ENCODE peak calls at places on chromosomes 3 and 15, in four cellular contexts. D, X, W and C are unnamed samples. For H4K20me1, the result is how much of the 10 kb centered on the place peaks cover.

GRCh38 chr3:142445816-142446254 is 2.0 kb downstream of the XRN1 start:
- DNase-seq in D (peak), W (peak), X (no peak), C (peak)

GRCh38 chr3:173993299-173993698 is 595.8 kb downstream of the NLGN1 start:
- DNase-seq in W (peak), X (no peak), D (peak), C (peak)

GRCh38 chr3:168071535-168071934 is 24.2 kb downstream of the GOLIM4 start:
- DNase-seq in X (peak), D (peak), W (peak), C (peak)

GRCh38 chr3:178588593-178588992 is 52.4 kb downstream of the KCNMB2 start:
- DNase-seq in D (no peak), W (no peak), X (no peak), C (no peak)

GRCh38 chr3:150790621-150791020 is 27.7 kb upstream of the SIAH2 start:
- DNase-seq in W (no peak), X (no peak), D (no peak), C (no peak)

GRCh38 chr3:180277036-180277435 is 240.3 kb upstream of the PEX5L start:
- DNase-seq in D (peak), W (peak), X (peak), C (no peak)

GRCh38 chr3:132253262-132253878 is 63.8 kb upstream of the ACP3 start:
- DNase-seq in D (peak), X (peak), W (peak), C (peak)

GRCh38 chr3:80232760-80233159 is 465.0 kb upstream of the ROBO1 start:
- DNase-seq in X (peak), W (peak), D (peak), C (peak)

GRCh38 chr3:172808969-172809546 is 58.5 kb downstream of the ECT2 start:
- DNase-seq in W (peak), D (peak), X (peak), C (peak)

GRCh38 chr15:48865387-48866079 is 12.4 kb upstream of the EID1 start:
- DNase-seq in W (peak), X (no peak), D (peak), C (no peak)

GRCh38 chr15:69976366-69976994 is 121.2 kb downstream of the TLE3 start:
- DNase-seq in D (peak), W (peak), X (no peak), C (peak)

GRCh38 chr3:182139627-182140357 is 428.1 kb downstream of the SOX2 start:
- DNase-seq in X (no peak), D (no peak), W (no peak), C (no peak)

GRCh38 chr3:129441215-129441614 is 1.2 kb downstream of the IFT122 start:
- DNase-seq in D (no peak), X (no peak), W (no peak), C (peak)

GRCh38 chr3:127489357-127489756 is 101.2 kb downstream of the TPRA1 start:
- DNase-seq in W (no peak), D (no peak), X (no peak), C (no peak)

GRCh38 chr3:52221563-52222318 is 3.7 kb downstream of the TLR9 start:
- DNase-seq in D (no peak), X (no peak), W (no peak), C (no peak)

GRCh38 chr15:75062706-75063105 is 39.3 kb downstream of the PPCDC start:
- DNase-seq in W (no peak), X (no peak), D (no peak), C (no peak)

GRCh38 chr3:49906004-49906860 is 2.6 kb upstream of the MST1R start:
- DNase-seq in X (peak), D (peak), W (peak), C (peak)

GRCh38 chr3:194973366-194974000 is 287.8 kb downstream of the FAM43A start:
- DNase-seq in W (no peak), D (no peak), X (no peak), C (no peak)

GRCh38 chr15:65300924-65301441 is 3.5 kb upstream of the RNU5B-1 start:
- DNase-seq in X (no peak), D (no peak), W (no peak), C (no peak)

GRCh38 chr15:48337626-48338025 is 6.4 kb downstream of the DUT start:
- DNase-seq in X (no peak), D (no peak), W (no peak), C (no peak)

GRCh38 chr3:189848636-189849035 is 217.4 kb downstream of the TP63 start:
- DNase-seq in X (peak), D (no peak), W (peak), C (no peak)

GRCh38 chr3:14772533-14773138 is 46.1 kb upstream of the FGD5 start:
- DNase-seq in X (no peak), W (no peak), D (no peak), C (no peak)

GRCh38 chr3:40191850-40192448 is 117.6 kb upstream of the EIF1B start:
- DNase-seq in X (peak), D (peak), W (peak), C (peak)

GRCh38 chr3:162354343-162354742 is 857.7 kb downstream of the OTOL1 start:
- DNase-seq in X (no peak), D (peak), W (peak), C (no peak)

GRCh38 chr3:32844322-32844654 is 26.5 kb downstream of the TRIM71 start:
- DNase-seq in D (no peak), W (no peak), X (no peak), C (no peak)

GRCh38 chr15:53296603-53297002 is 462.9 kb downstream of the WDR72 start:
- DNase-seq in D (no peak), X (no peak), W (no peak), C (no peak)

GRCh38 chr15:77654975-77655374 is 22.3 kb upstream of the LINGO1 start:
- DNase-seq in W (no peak), X (no peak), D (no peak), C (no peak)

GRCh38 chr3:186496016-186496415 is 48.2 kb downstream of the CRYGS start:
- DNase-seq in W (no peak), X (no peak), D (no peak), C (no peak)

GRCh38 chr15:60299452-60300047 is 98.2 kb downstream of the ANXA2 start:
- DNase-seq in W (peak), X (no peak), D (no peak), C (peak)

GRCh38 chr3:167783781-167784180 is 48.3 kb downstream of the SERPINI1 start:
- DNase-seq in D (no peak), W (peak), X (no peak), C (no peak)

GRCh38 chr15:85563328-85563727 is 182.9 kb downstream of the AKAP13 start:
- DNase-seq in D (peak), X (no peak), W (peak), C (no peak)

GRCh38 chr3:63387568-63387967 is 109.5 kb downstream of the SYNPR start:
- DNase-seq in W (peak), X (no peak), D (no peak), C (peak)

GRCh38 chr15:37773111-37773860 is 161.2 kb upstream of the TMCO5A start:
- DNase-seq in D (peak), X (no peak), W (peak), C (peak)

GRCh38 chr3:135503429-135504083 is 462.0 kb upstream of the PPP2R3A start:
- DNase-seq in X (no peak), D (peak), W (peak), C (peak)

GRCh38 chr3:17799312-17799711 is 56.9 kb upstream of the TBC1D5 start:
- DNase-seq in D (no peak), X (no peak), W (no peak), C (no peak)

GRCh38 chr3:172513488-172513887 is 9.7 kb downstream of the TNFSF10 start:
- DNase-seq in D (peak), X (no peak), W (peak), C (no peak)

DNA sequence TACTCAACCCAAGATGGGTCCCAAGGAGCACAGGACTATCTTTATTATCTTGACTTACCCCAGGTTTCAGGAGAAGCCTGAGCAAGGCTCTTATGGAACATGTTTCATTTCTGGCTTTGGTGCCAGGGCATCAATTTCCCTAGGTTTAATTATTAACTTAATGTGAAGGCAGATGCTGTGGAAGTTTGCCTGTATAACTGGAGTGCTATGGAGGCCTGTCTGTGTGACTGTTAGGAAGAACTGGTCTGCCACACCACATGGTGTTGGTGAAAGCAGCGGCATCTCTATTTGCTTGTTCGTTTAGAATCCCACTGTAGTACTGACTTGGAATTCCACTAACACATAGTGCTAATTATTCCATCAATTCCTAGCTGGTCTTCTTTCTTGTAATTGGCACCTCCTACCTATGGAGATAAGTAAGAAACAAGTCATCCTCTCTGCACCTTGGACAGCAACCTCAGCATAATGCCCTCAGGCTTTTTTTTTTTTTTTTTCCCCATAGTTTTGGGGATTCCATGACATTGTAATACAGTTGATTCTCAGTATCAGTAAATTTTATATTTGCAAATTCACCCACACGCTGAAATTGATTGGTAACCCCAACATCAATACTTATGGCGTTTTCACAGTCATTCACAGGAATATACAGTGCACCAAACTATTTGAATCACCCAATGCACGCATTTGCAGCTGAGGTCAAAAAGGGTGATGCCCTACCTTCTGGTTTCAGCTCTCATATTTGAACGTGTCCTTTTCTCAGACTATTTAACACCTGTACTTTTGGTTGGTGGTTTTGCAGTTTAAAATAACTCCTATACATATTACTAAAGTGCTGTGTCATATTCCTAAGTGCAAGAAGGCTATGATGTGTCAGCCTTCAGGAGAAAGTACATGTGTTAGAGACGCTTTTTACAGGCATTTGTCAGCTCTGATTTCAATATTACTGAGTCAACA is 772.8 kb upstream of the LMCD1 start:
- DNase-seq in X (no peak), D (no peak), W (no peak), C (no peak)
- H4K20me1 ChIP-seq in X (under half), D (under half), W (under half), C (under half)

GRCh38 chr3:123081718-123082369 is 15.0 kb downstream of the PDIA5 start:
- DNase-seq in W (no peak), X (no peak), D (no peak), C (no peak)
- H4K20me1 ChIP-seq in W (under half), X (under half), D (half or more), C (under half)

GRCh38 chr3:57683286-57683685 is 9.6 kb downstream of the DENND6A start:
- DNase-seq in D (no peak), X (no peak), W (no peak), C (no peak)

GRCh38 chr3:57680046-57680445 is 12.8 kb downstream of the DENND6A start:
- DNase-seq in D (no peak), W (no peak), X (no peak), C (no peak)

GRCh38 chr3:57681691-57682090 is 11.2 kb downstream of the DENND6A start:
- DNase-seq in W (no peak), D (no peak), X (no peak), C (no peak)

GRCh38 chr3:57682284-57682683 is 10.6 kb downstream of the DENND6A start:
- DNase-seq in W (peak), D (peak), X (no peak), C (no peak)
- H4K20me1 ChIP-seq in W (under half), D (under half), X (under half), C (under half)

GRCh38 chr3:12966847-12967750 is 106.1 kb downstream of the IQSEC1 start:
- DNase-seq in D (peak), X (no peak), W (peak), C (peak)
- H4K20me1 ChIP-seq in D (under half), X (half or more), W (under half), C (under half)

DNA sequence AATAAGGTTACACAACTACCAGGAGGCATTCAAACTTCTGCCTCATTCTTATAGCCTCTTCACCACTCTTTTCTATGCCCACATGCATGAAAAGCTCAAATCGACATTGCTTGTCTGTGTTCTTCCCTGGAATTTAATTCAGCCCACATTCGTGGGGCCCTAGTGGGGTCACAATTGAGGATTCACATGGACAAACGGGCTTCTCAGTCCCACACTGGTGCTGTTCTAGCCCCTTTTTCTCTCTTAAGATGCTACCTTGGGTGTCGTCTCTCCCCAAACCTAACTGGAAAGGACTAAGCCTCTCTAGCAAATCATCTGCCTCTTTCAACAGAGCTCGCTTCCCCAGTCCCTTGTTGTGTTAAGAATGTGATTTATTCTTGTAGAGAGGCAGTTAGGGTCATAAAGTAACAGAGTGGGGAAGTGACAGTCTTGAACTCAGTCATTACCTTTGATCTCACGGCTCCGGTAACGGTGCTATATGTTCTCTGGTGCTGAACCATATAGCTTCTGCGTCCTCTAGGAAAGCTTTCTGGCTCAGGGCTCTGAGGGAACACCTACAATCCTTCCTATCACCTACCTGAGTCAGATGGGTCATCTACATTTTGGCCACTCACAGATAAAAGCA is 4.9 kb downstream of the LPP start:
- DNase-seq in W (no peak), D (no peak), X (peak), C (no peak)
- H4K20me1 ChIP-seq in W (under half), D (half or more), X (under half), C (under half)

GRCh38 chr15:34654625-34655024 is 71.2 kb upstream of the GOLGA8B start:
- DNase-seq in X (no peak), D (no peak), W (no peak), C (no peak)
- H4K20me1 ChIP-seq in X (under half), D (under half), W (under half), C (under half)

GRCh38 chr3:177122183-177122856 is 75.0 kb downstream of the TBL1XR1 start:
- DNase-seq in D (no peak), X (no peak), W (no peak), C (no peak)

GRCh38 chr3:177123820-177124219 is 73.5 kb downstream of the TBL1XR1 start:
- DNase-seq in W (no peak), D (no peak), X (no peak), C (no peak)

GRCh38 chr3:177126015-177126773 is 71.1 kb downstream of the TBL1XR1 start:
- DNase-seq in D (peak), W (peak), X (no peak), C (peak)

GRCh38 chr3:177124882-177125281 is 72.4 kb downstream of the TBL1XR1 start:
- DNase-seq in W (no peak), X (no peak), D (no peak), C (peak)

DNA sequence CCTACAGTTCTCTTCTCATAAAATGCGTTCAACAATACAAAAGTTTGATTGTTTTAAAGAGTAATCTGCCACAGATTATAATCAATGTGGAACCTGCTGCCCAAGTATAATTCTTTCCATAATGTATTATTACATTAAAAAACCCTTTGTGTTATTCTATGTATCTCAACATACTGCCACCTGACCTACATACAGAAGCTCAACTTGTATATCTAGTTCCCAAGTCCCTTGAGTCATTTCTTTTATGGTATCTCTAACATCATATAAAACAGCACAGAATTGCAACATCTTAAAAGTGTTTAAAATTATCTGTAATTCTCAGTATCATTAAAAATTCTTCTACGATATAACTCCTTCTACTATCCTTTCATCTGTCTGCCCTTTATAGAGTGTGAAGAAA is 70.3 kb downstream of the TBL1XR1 start:
- DNase-seq in D (no peak), X (peak), W (no peak), C (peak)
- H4K20me1 ChIP-seq in D (half or more), X (half or more), W (under half), C (under half)

GRCh38 chr3:9142346-9142745 is 107.1 kb downstream of the SRGAP3 start:
- DNase-seq in W (peak), D (no peak), X (peak), C (peak)

GRCh38 chr3:9135930-9136525 is 113.4 kb downstream of the SRGAP3 start:
- DNase-seq in D (no peak), W (no peak), X (no peak), C (no peak)

GRCh38 chr3:9141903-9142302 is 107.5 kb downstream of the SRGAP3 start:
- DNase-seq in D (no peak), X (peak), W (peak), C (peak)

GRCh38 chr3:9136746-9137434 is 112.6 kb downstream of the SRGAP3 start:
- DNase-seq in X (no peak), W (no peak), D (no peak), C (no peak)

GRCh38 chr3:9139366-9139765 is 110.1 kb downstream of the SRGAP3 start:
- DNase-seq in X (no peak), D (no peak), W (no peak), C (no peak)
- H4K20me1 ChIP-seq in X (under half), D (under half), W (under half), C (under half)